ENCODE peak calls at places on chromosomes 6 and 20, in ten cellular contexts. R is dorsolateral prefrontal cortex; J is RPMI8226; U is stimulated activated CD4-positive, alpha-beta T cell treated with anti-CD3 and anti-CD28 coated beads, Interleukin-4, amount 100 ng/mL, for 24 hours; B is AG09319; Z is left ventricle myocardium inferior; S is hypothalamus; Y is mucosa of descending colon; T is left lung; K is NCI-H1105 treated with DMSO at 0.1 percent for 48 hours. V is an unnamed sample.
A peak's percentile ranks its signal among the peaks of the same experiment; 100 is the strongest.

GRCh38 chr6:159151266-159151855 is 17.8 kb upstream of the FNDC1 start:
- DNase-seq in T (no peak), J (peak; percentile 57), Z (peak; percentile 28), U (peak; percentile 50), K (peak; percentile 53), R (no peak), S (no peak), B (peak; percentile 14), Y (no peak), V (no peak)

GRCh38 chr20:43536817-43537440 is 21.9 kb upstream of the SGK2 start:
- DNase-seq in B (no peak), T (no peak), Y (no peak), K (no peak), R (no peak), Z (no peak), J (no peak), U (no peak), S (no peak), V (no peak)

GRCh38 chr20:41261790-41262717 is 55.5 kb downstream of the ZHX3 start:
- DNase-seq in B (no peak), U (no peak), Y (no peak), Z (no peak), J (no peak), S (no peak), R (no peak), K (no peak), T (no peak), V (no peak)

GRCh38 chr6:82006027-82006738 is 241.4 kb downstream of the IBTK start:
- DNase-seq in B (no peak), R (no peak), S (no peak), Z (no peak), U (no peak), K (peak; percentile 20), T (peak; percentile 14), J (peak; percentile 9), Y (no peak), V (peak; percentile 33)

GRCh38 chr6:154962751-154963150 is 32.4 kb upstream of the TIAM2 start:
- DNase-seq in K (no peak), B (peak; percentile 49), T (no peak), J (no peak), Z (no peak), U (no peak), R (no peak), Y (no peak), S (no peak), V (no peak)

GRCh38 chr6:33631971-33632585 is 11.0 kb downstream of the ITPR3 start:
- DNase-seq in B (no peak), J (no peak), S (no peak), Y (no peak), T (no peak), U (no peak), K (no peak), R (no peak), Z (no peak), V (no peak)

GRCh38 chr20:49685809-49686208 is 27.9 kb downstream of the B4GALT5 start:
- DNase-seq in B (peak; percentile 25), Y (no peak), Z (no peak), K (no peak), J (no peak), S (no peak), T (no peak), U (no peak), R (no peak), V (no peak)

GRCh38 chr6:156795825-156796224 is 18.6 kb downstream of the ARID1B start:
- DNase-seq in J (no peak), Z (no peak), R (no peak), U (no peak), S (no peak), Y (no peak), K (no peak), B (no peak), T (no peak), V (no peak)

GRCh38 chr20:59428441-59429205 is 128.2 kb downstream of the EDN3 start:
- DNase-seq in T (no peak), R (no peak), U (no peak), B (no peak), J (peak; percentile 22), S (no peak), K (no peak), Z (no peak), Y (no peak), V (no peak)

GRCh38 chr20:49273696-49274277 is 4.1 kb downstream of the ZNFX1 start:
- DNase-seq in Z (no peak), Y (no peak), B (no peak), T (no peak), S (no peak), J (no peak), R (no peak), K (no peak), U (no peak), V (no peak)

GRCh38 chr6:139568956-139569538 is 194.6 kb upstream of the CITED2 start:
- DNase-seq in J (no peak), R (no peak), T (no peak), Y (no peak), U (no peak), B (no peak), K (no peak), S (no peak), Z (no peak), V (no peak)

GRCh38 chr6:152117156-152118129 is 310.0 kb downstream of the ESR1 start:
- DNase-seq in J (peak; percentile 10), T (no peak), S (no peak), Y (no peak), B (no peak), Z (no peak), K (no peak), R (no peak), U (no peak), V (no peak)

GRCh38 chr6:131135244-131136020 is at the start of gene AKAP7:
- DNase-seq in B (no peak), Y (peak; percentile 84), Z (peak; percentile 82), K (peak; percentile 47), T (peak; percentile 94), R (peak; percentile 67), S (peak; percentile 90), U (peak; percentile 55), J (peak; percentile 7), V (peak; percentile 91)

GRCh38 chr6:1485678-1486077 is 96.3 kb downstream of the FOXF2 start:
- DNase-seq in B (peak; percentile 49), R (no peak), S (no peak), U (no peak), J (no peak), K (no peak), T (no peak), Y (no peak), Z (no peak), V (no peak)

GRCh38 chr6:25219147-25219546 is 60.0 kb upstream of the CARMIL1 start:
- DNase-seq in B (no peak), U (no peak), T (no peak), S (no peak), K (no peak), Z (no peak), R (no peak), Y (no peak), J (no peak), V (no peak)

GRCh38 chr6:131182991-131183425 is 47.7 kb downstream of the AKAP7 start:
- DNase-seq in Y (no peak), S (peak; percentile 17), B (no peak), T (no peak), U (no peak), Z (no peak), R (no peak), K (peak; percentile 30), J (peak; percentile 4), V (no peak)

GRCh38 chr6:25176466-25176865 is 102.7 kb upstream of the CARMIL1 start:
- DNase-seq in U (no peak), Y (no peak), Z (no peak), T (no peak), K (no peak), B (no peak), S (no peak), R (no peak), J (peak; percentile 41), V (no peak)

V was measured in chondrocyte.